ENCODE peak calls at places on chromosomes 1 and 21, in eight cellular contexts. R, U, E, P, G, K, X and V are unnamed samples.

GRCh38 chr1:61293986-61294504 is 211.7 kb downstream of the NFIA start:
- DNase-seq in R (no peak), U (no peak), E (no peak), P (no peak), G (no peak), K (no peak), X (no peak), V (no peak)

GRCh38 chr1:230744382-230744781 is 2.8 kb upstream of the CAPN9 start:
- DNase-seq in R (no peak), U (no peak), E (no peak), P (no peak), G (no peak), K (no peak), X (no peak), V (no peak)

GRCh38 chr1:29677028-29678024 is 441.0 kb downstream of the PTPRU start:
- DNase-seq in R (no peak), U (no peak), E (no peak), P (no peak), G (no peak), K (no peak), X (no peak), V (no peak)

GRCh38 chr1:241470908-241471610 is 48.5 kb downstream of the FH start:
- DNase-seq in R (no peak), U (no peak), E (no peak), P (peak; percentile 10), G (no peak), K (no peak), X (no peak), V (no peak)

GRCh38 chr1:66916320-66916719 is 8.3 kb downstream of the DNAI4 start:
- DNase-seq in R (no peak), U (no peak), E (no peak), P (no peak), G (no peak), K (no peak), X (no peak), V (no peak)

GRCh38 chr1:37250371-37250770 is 216.1 kb upstream of the GRIK3 start:
- DNase-seq in R (no peak), U (no peak), E (no peak), P (no peak), G (no peak), K (no peak), X (no peak), V (no peak)

GRCh38 chr1:17538010-17538409 is 1.5 kb upstream of the ARHGEF10L start:
- DNase-seq in R (no peak), U (no peak), E (no peak), P (no peak), G (no peak), K (no peak), X (no peak), V (no peak)

GRCh38 chr1:40965531-40965930 is 14.0 kb upstream of the CTPS1 start:
- DNase-seq in R (no peak), U (no peak), E (no peak), P (no peak), G (no peak), K (no peak), X (no peak), V (no peak)

GRCh38 chr21:42272109-42272962 is 42.9 kb downstream of the TFF3 start:
- DNase-seq in R (no peak), U (no peak), E (no peak), P (no peak), G (no peak), K (no peak), X (no peak), V (no peak)

GRCh38 chr1:26220199-26220912 is 13.6 kb upstream of the CEP85 start:
- DNase-seq in R (no peak), U (no peak), E (no peak), P (no peak), G (no peak), K (no peak), X (no peak), V (no peak)

GRCh38 chr1:184183919-184184318 is 132.4 kb downstream of the TSEN15 start:
- DNase-seq in R (no peak), U (no peak), E (no peak), P (no peak), G (no peak), K (no peak), X (no peak), V (no peak)

GRCh38 chr1:39165049-39165448 is 39.4 kb upstream of the MACF1 start:
- DNase-seq in R (no peak), U (no peak), E (no peak), P (no peak), G (no peak), K (no peak), X (no peak), V (no peak)

GRCh38 chr1:154483941-154484803 is 17.8 kb upstream of the TDRD10 start:
- DNase-seq in R (no peak), U (peak; percentile 70), E (no peak), P (no peak), G (no peak), K (no peak), X (no peak), V (no peak)

GRCh38 chr1:22908880-22909426 is 63.7 kb downstream of the LACTBL1 start:
- DNase-seq in R (no peak), U (no peak), E (no peak), P (no peak), G (no peak), K (no peak), X (no peak), V (no peak)

GRCh38 chr21:31732538-31732864 is 583 bp upstream of the SCAF4 start:
- DNase-seq in R (no peak), U (no peak), E (no peak), P (no peak), G (no peak), K (no peak), X (peak; percentile 39), V (no peak)

GRCh38 chr21:22536511-22536910 is 1538.3 kb downstream of the NCAM2 start:
- DNase-seq in R (no peak), U (no peak), E (no peak), P (no peak), G (no peak), K (no peak), X (no peak), V (no peak)

GRCh38 chr1:110785612-110786011 is 87.3 kb upstream of the CD53 start:
- DNase-seq in R (no peak), U (no peak), E (no peak), P (no peak), G (no peak), K (no peak), X (no peak), V (no peak)

GRCh38 chr1:180178511-180179161 is 24.0 kb downstream of the QSOX1 start:
- DNase-seq in R (peak; percentile 18), U (peak; percentile 48), E (peak; percentile 76), P (peak; percentile 48), G (peak; percentile 77), K (peak; percentile 63), X (peak; percentile 47), V (peak; percentile 64)

GRCh38 chr1:199701731-199702130 is 325.8 kb upstream of the NR5A2 start:
- DNase-seq in R (no peak), U (no peak), E (no peak), P (no peak), G (no peak), K (no peak), X (no peak), V (no peak)

GRCh38 chr1:6210606-6211355 is 4.9 kb downstream of the RNF207 start:
- DNase-seq in R (no peak), U (no peak), E (no peak), P (no peak), G (no peak), K (no peak), X (no peak), V (no peak)

GRCh38 chr1:226329237-226329636 is 20.3 kb upstream of the LIN9 start:
- DNase-seq in R (no peak), U (no peak), E (no peak), P (no peak), G (no peak), K (no peak), X (no peak), V (no peak)

GRCh38 chr1:206814716-206815341 is 42.5 kb upstream of the IL10 start:
- DNase-seq in R (no peak), U (no peak), E (no peak), P (no peak), G (no peak), K (no peak), X (no peak), V (no peak)

GRCh38 chr1:222933273-222933672 is 118.4 kb downstream of the DISP1 start:
- DNase-seq in R (no peak), U (no peak), E (no peak), P (no peak), G (no peak), K (no peak), X (no peak), V (no peak)

GRCh38 chr1:70091811-70092210 is 113.6 kb downstream of the LRRC40 start:
- DNase-seq in R (no peak), U (no peak), E (no peak), P (no peak), G (no peak), K (no peak), X (no peak), V (no peak)

GRCh38 chr21:27582946-27583270 is 616.0 kb upstream of the ADAMTS5 start:
- DNase-seq in R (no peak), U (no peak), E (no peak), P (no peak), G (no peak), K (no peak), X (no peak), V (no peak)

GRCh38 chr1:161119017-161119378 is 1.1 kb downstream of the NIT1 start:
- DNase-seq in R (no peak), U (no peak), E (no peak), P (no peak), G (no peak), K (no peak), X (no peak), V (no peak)

GRCh38 chr1:12454406-12455391 is 163.3 kb downstream of the DHRS3 start:
- DNase-seq in R (no peak), U (no peak), E (peak; percentile 58), P (no peak), G (no peak), K (no peak), X (peak; percentile 85), V (no peak)